ENCODE peak calls at places on chromosomes 11 and 22, in nine cellular contexts. Y is GM23248, A is IMR-90, W is heart left ventricle, C is small intestine, N is BE2C, P is fibroblast of lung, E is PC-9, R is left ventricle myocardium inferior. B is an unnamed sample. For H3K36me3 and H3K4me1, the result is how much of the 10 kb centered on the place peaks cover.

GRCh38 chr11:86954288-86955110 is 696 bp downstream of the FZD4 start:
- DNase-seq in Y (peak), A (no peak), W (peak), C (no peak), N (peak), P (no peak), E (peak), R (no peak), B (peak)

GRCh38 chr11:56909563-56909962 is 79.2 kb upstream of the OR5AK2 start:
- DNase-seq in Y (no peak), A (no peak), W (no peak), C (no peak), N (no peak), P (no peak), E (no peak), R (no peak), B (no peak)

GRCh38 chr11:59010693-59011092 is 71.4 kb downstream of the GLYATL1 start:
- DNase-seq in Y (no peak), A (no peak), W (no peak), C (no peak), N (no peak), P (no peak), E (no peak), R (no peak), B (no peak)

GRCh38 chr11:99015634-99016454 is 4.9 kb upstream of the CNTN5 start:
- DNase-seq in Y (peak), A (peak), W (no peak), C (peak), N (peak), P (peak), E (no peak), R (no peak), B (no peak)

GRCh38 chr22:23080542-23081290 is 10.4 kb downstream of the GNAZ start:
- DNase-seq in Y (no peak), A (no peak), W (no peak), C (no peak), N (no peak), P (no peak), E (no peak), R (no peak), B (no peak)

GRCh38 chr11:106101797-106102196 is 24.3 kb downstream of the AASDHPPT start:
- DNase-seq in Y (peak), A (peak), W (no peak), C (no peak), N (no peak), P (peak), E (no peak), R (no peak), B (no peak)

GRCh38 chr11:118074785-118075184 is 2.1 kb upstream of the TMPRSS4 start:
- DNase-seq in Y (no peak), A (no peak), W (no peak), C (peak), N (no peak), P (no peak), E (peak), R (no peak), B (no peak)

GRCh38 chr22:44684506-44685383 is 17.3 kb upstream of the PRR5 start:
- DNase-seq in Y (peak), A (peak), W (peak), C (peak), N (peak), P (peak), E (peak), R (peak), B (peak)

GRCh38 chr22:21968452-21969129 is 14.0 kb downstream of the TOP3B start:
- DNase-seq in Y (no peak), A (no peak), W (no peak), C (no peak), N (no peak), P (no peak), E (no peak), R (no peak), B (no peak)

GRCh38 chr11:110373061-110373702 is 56.6 kb upstream of the FDX1 start:
- DNase-seq in Y (peak), A (peak), W (no peak), C (no peak), N (no peak), P (peak), E (no peak), R (no peak), B (no peak)

GRCh38 chr11:119683783-119684182 is 45.2 kb downstream of the NECTIN1 start:
- DNase-seq in Y (no peak), A (no peak), W (no peak), C (no peak), N (no peak), P (no peak), E (peak), R (no peak), B (peak)

GRCh38 chr11:85791326-85791990 is 19.5 kb downstream of the SYTL2 start:
- DNase-seq in Y (no peak), A (peak), W (no peak), C (peak), N (no peak), P (peak), E (no peak), R (no peak), B (no peak)

GRCh38 chr22:33519140-33519973 is 400.9 kb downstream of the LARGE1 start:
- DNase-seq in Y (peak), A (peak), W (peak), C (peak), N (no peak), P (peak), E (peak), R (no peak), B (no peak)

GRCh38 chr11:19719960-19720359 is 7.3 kb downstream of the NAV2 start:
- DNase-seq in Y (no peak), A (no peak), W (no peak), C (no peak), N (no peak), P (no peak), E (no peak), R (no peak), B (no peak)

GRCh38 chr11:94768602-94769511 is 701 bp downstream of the AMOTL1 start:
- DNase-seq in Y (peak), A (peak), W (peak), C (no peak), N (peak), P (peak), E (peak), R (peak), B (peak)

GRCh38 chr22:20573176-20573829 is 65.9 kb downstream of the MED15 start:
- DNase-seq in Y (no peak), A (peak), W (no peak), C (no peak), N (no peak), P (no peak), E (no peak), R (no peak), B (no peak)

GRCh38 chr22:20573830-20574615 is 66.6 kb downstream of the MED15 start:
- DNase-seq in Y (no peak), A (no peak), W (no peak), C (no peak), N (no peak), P (no peak), E (no peak), R (peak), B (no peak)

GRCh38 chr22:20576445-20576816 is 69.0 kb downstream of the MED15 start:
- DNase-seq in Y (no peak), A (no peak), W (no peak), C (no peak), N (no peak), P (no peak), E (no peak), R (peak), B (no peak)

GRCh38 chr22:20575724-20576444 is 68.5 kb downstream of the MED15 start:
- DNase-seq in Y (no peak), A (no peak), W (no peak), C (no peak), N (no peak), P (no peak), E (no peak), R (no peak), B (no peak)

DNA sequence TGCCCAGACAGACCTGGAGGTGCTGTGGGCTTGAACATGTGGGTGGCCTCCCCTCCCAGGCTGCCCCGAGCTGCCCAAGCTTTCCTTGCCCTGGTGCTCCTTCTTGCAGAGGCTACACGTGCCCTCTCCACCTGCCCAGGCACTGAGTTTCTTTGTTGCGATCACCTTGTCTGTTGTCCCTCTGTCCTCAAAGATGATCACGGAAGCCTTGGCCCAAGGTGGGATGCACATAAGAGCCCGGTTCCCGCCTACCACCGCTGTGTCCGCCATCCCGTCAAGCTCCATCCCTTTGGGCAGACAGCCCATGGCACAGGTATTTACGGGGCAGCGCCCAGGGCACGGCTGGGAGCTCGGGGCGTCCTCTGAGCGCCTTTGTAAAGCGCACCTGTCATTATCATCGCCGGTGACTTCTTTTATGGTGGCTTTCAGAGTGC is 67.5 kb downstream of the MED15 start:
- DNase-seq in Y (no peak), A (no peak), W (no peak), C (peak), N (no peak), P (no peak), E (no peak), R (peak), B (no peak)
- H3K36me3 ChIP-seq in Y (half or more), A (half or more), W (half or more), C (under half), N (half or more), P (under half), E (under half), R (half or more), B (under half)

GRCh38 chr11:63890368-63890767 is 26.6 kb downstream of the RCOR2 start:
- DNase-seq in Y (no peak), A (no peak), W (no peak), C (peak), N (no peak), P (no peak), E (no peak), R (no peak), B (no peak)
- H3K4me1 ChIP-seq in Y (under half), A (under half), W (under half), C (under half), N (under half), P (under half), E (under half), R (half or more), B (under half)

GRCh38 chr11:1783725-1784529 is 20.2 kb upstream of the CTSD start:
- DNase-seq in Y (no peak), A (no peak), W (no peak), C (no peak), N (no peak), P (no peak), E (peak), R (no peak), B (no peak)
- H3K4me3 ChIP-seq in Y (no peak), A (no peak), W (no peak), C (no peak), N (no peak), P (no peak), E (no peak), R (no peak), B (no peak)

DNA sequence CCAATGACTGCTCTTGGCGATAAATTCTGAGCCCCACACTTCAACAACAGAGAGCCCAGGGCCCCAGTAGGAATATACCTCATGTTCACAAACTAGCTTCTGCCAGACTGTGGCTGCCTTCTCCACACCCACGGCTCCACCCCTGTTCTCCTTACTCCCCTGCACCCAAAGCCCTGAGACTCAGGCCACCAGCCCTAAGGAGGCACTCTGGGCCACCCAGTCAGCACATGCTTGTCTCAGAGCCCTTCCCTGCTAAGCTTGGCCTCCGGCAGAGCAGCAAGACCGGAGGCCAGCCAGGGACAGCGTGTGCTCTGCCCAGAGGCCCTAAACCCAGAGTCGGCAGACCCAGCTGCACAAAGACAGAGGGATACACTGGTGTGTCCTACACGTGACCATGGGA is 27.9 kb downstream of the SPATA19 start:
- DNase-seq in Y (no peak), A (no peak), W (no peak), C (no peak), N (no peak), P (no peak), E (no peak), R (no peak), B (no peak)
- H3K36me3 ChIP-seq in Y (under half), A (under half), W (under half), C (under half), N (under half), P (under half), E (under half), R (under half), B (under half)

DNA sequence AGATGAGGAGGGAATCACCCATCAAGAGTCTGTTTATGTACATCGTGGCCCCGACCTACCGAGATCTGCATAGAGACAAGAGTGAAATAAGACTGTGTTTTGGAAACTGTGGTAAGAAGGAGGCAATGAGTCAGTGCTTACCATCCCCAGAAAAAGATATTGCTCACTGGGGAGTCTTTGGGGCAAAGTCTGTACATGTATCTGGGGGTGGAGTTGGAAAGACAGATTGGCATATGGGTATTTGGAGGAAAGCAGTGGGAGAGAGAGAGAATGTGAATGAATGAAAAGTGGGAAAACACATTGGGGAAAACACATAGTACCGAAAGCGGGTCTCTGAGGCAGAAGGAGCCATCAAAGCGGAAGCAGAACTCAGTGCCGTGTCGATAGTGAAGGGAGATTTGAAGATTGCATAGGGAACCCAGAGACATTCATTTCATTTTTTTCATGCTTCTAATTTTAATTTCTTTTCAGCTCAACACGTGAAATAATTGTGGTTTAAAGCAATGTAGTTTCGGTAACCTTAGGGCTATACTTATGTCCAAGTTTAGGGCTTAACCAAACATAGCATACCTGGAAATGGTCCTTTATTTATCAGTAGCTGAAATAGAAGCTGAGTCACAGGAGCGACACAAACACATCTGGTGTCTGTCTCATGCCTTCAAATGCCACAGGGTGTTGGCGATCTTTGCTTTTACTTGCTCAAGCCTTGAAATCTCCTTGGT is 98.6 kb upstream of the CD44 start:
- DNase-seq in Y (peak), A (peak), W (no peak), C (peak), N (no peak), P (peak), E (peak), R (no peak), B (no peak)
- H3K4me1 ChIP-seq in Y (under half), A (under half), W (under half), C (under half), N (under half), P (under half), E (half or more), R (under half), B (under half)

GRCh38 chr22:29470159-29470855 is 9.7 kb upstream of the NEFH start:
- DNase-seq in Y (peak), A (peak), W (peak), C (peak), N (no peak), P (peak), E (peak), R (peak), B (peak)

GRCh38 chr22:29464581-29464980 is 15.4 kb upstream of the NEFH start:
- DNase-seq in Y (no peak), A (no peak), W (no peak), C (no peak), N (no peak), P (no peak), E (no peak), R (no peak), B (no peak)

GRCh38 chr22:29475550-29475949 is 4.5 kb upstream of the NEFH start:
- DNase-seq in Y (no peak), A (no peak), W (no peak), C (no peak), N (peak), P (no peak), E (no peak), R (no peak), B (no peak)

GRCh38 chr22:29473001-29473400 is 7.0 kb upstream of the NEFH start:
- DNase-seq in Y (no peak), A (no peak), W (no peak), C (no peak), N (no peak), P (no peak), E (no peak), R (no peak), B (no peak)

GRCh38 chr22:29469755-29470154 is 10.3 kb upstream of the NEFH start:
- DNase-seq in Y (no peak), A (no peak), W (no peak), C (no peak), N (no peak), P (no peak), E (no peak), R (no peak), B (no peak)
- H3K4me3 ChIP-seq in Y (no peak), A (no peak), W (no peak), C (no peak), N (no peak), P (no peak), E (peak), R (no peak), B (peak)

GRCh38 chr22:50222508-50222907 is 21.7 kb downstream of the SELENOO start:
- DNase-seq in Y (no peak), A (no peak), W (no peak), C (no peak), N (no peak), P (no peak), E (no peak), R (no peak), B (peak)
- H3K36me3 ChIP-seq in Y (under half), A (half or more), W (half or more), C (under half), N (half or more), P (half or more), E (under half), R (half or more), B (half or more)

GRCh38 chr11:30481385-30481784 is 104.8 kb downstream of the MPPED2 start:
- DNase-seq in Y (no peak), A (no peak), W (no peak), C (no peak), N (no peak), P (no peak), E (no peak), R (no peak), B (no peak)
- H3K4me1 ChIP-seq in Y (under half), A (under half), W (half or more), C (under half), N (under half), P (under half), E (under half), R (half or more), B (under half)

GRCh38 chr11:128628343-128628673 is 41.0 kb upstream of the ETS1 start:
- DNase-seq in Y (no peak), A (no peak), W (no peak), C (no peak), N (no peak), P (no peak), E (no peak), R (no peak), B (no peak)
- H3K4me3 ChIP-seq in Y (no peak), A (no peak), W (no peak), C (no peak), N (no peak), P (no peak), E (no peak), R (no peak), B (no peak)